ENCODE peak calls at places on chromosome 15, in ten cellular contexts. F, N, K, C, I, U, V, M, X and E are unnamed samples.

GRCh38 chr15:60933914-60934885 is 294.9 kb downstream of the RORA start:
- DNase-seq in F (no peak), N (no peak), K (no peak), C (no peak), I (no peak), U (no peak), V (peak; percentile 11), M (no peak), X (no peak), E (no peak)

GRCh38 chr15:77682564-77682963 is 49.9 kb upstream of the LINGO1 start:
- DNase-seq in F (no peak), N (no peak), K (no peak), C (no peak), I (no peak), U (no peak), V (no peak), M (no peak), X (no peak), E (no peak)

GRCh38 chr15:63915888-63916731 is 82.4 kb upstream of the HERC1 start:
- DNase-seq in F (no peak), N (peak; percentile 18), K (no peak), C (peak; percentile 30), I (no peak), U (no peak), V (no peak), M (no peak), X (no peak), E (no peak)

GRCh38 chr15:72222433-72222832 is 8.6 kb downstream of the PKM start:
- DNase-seq in F (no peak), N (no peak), K (no peak), C (no peak), I (no peak), U (no peak), V (no peak), M (peak; percentile 13), X (no peak), E (peak; percentile 81)

GRCh38 chr15:96255599-96255998 is 74.9 kb upstream of the NR2F2 start:
- DNase-seq in F (no peak), N (no peak), K (no peak), C (no peak), I (no peak), U (no peak), V (no peak), M (no peak), X (no peak), E (no peak)

GRCh38 chr15:31338879-31339557 is 12.4 kb downstream of the KLF13 start:
- DNase-seq in F (peak; percentile 55), N (peak; percentile 83), K (no peak), C (no peak), I (no peak), U (no peak), V (peak; percentile 67), M (peak; percentile 74), X (no peak), E (no peak)

GRCh38 chr15:42319206-42319605 is 40.1 kb upstream of the CAPN3 start:
- DNase-seq in F (no peak), N (no peak), K (no peak), C (peak; percentile 63), I (no peak), U (no peak), V (no peak), M (no peak), X (no peak), E (no peak)

GRCh38 chr15:94070341-94071275 is 160.8 kb upstream of the MCTP2 start:
- DNase-seq in F (no peak), N (no peak), K (no peak), C (peak; percentile 41), I (no peak), U (peak; percentile 14), V (no peak), M (no peak), X (no peak), E (no peak)

GRCh38 chr15:84658080-84658787 is at the start of gene NMB:
- DNase-seq in F (peak; percentile 15), N (peak; percentile 53), K (peak; percentile 54), C (peak; percentile 50), I (peak; percentile 94), U (peak; percentile 68), V (peak; percentile 68), M (peak; percentile 89), X (peak; percentile 82), E (no peak)

GRCh38 chr15:38671675-38672141 is 107.1 kb upstream of the RASGRP1 start:
- DNase-seq in F (no peak), N (no peak), K (no peak), C (no peak), I (no peak), U (no peak), V (no peak), M (peak; percentile 65), X (no peak), E (no peak)

GRCh38 chr15:71651750-71652186 is 158.6 kb upstream of the NR2E3 start:
- DNase-seq in F (peak; percentile 65), N (peak; percentile 88), K (no peak), C (peak; percentile 52), I (no peak), U (peak; percentile 15), V (peak; percentile 37), M (peak; percentile 33), X (no peak), E (peak; percentile 31)